ENCODE peak calls at places on chromosomes 5 and 9, in eight cellular contexts. S is MCF 10A; L is stimulated activated naive CD4-positive, alpha-beta T cell; T is NCI-H1417; D is endodermal cell; I is A549; E is tibial artery; A is HFFc6. N is an unnamed sample.

GRCh38 chr9:100222674-100223073 is 123.6 kb downstream of the INVS start:
- DNase-seq in S (peak; percentile 33), L (no peak), T (no peak), D (no peak), I (peak; percentile 46), E (no peak), A (peak; percentile 33), N (peak; percentile 10)

GRCh38 chr9:134666208-134666607 is 24.6 kb downstream of the COL5A1 start:
- DNase-seq in S (no peak), L (no peak), T (no peak), D (no peak), I (no peak), E (peak; percentile 41), A (no peak), N (no peak)

GRCh38 chr5:179599100-179599499 is 24.4 kb downstream of the HNRNPH1 start:
- DNase-seq in S (no peak), L (no peak), T (no peak), D (no peak), I (no peak), E (no peak), A (no peak), N (no peak)

GRCh38 chr9:90637626-90638025 is 5.0 kb downstream of the DIRAS2 start:
- DNase-seq in S (no peak), L (no peak), T (no peak), D (no peak), I (no peak), E (no peak), A (no peak), N (no peak)

GRCh38 chr5:55986931-55987330 is 7.8 kb downstream of the IL6ST start:
- DNase-seq in S (no peak), L (no peak), T (no peak), D (no peak), I (no peak), E (no peak), A (no peak), N (no peak)

GRCh38 chr5:130805601-130806000 is 359.5 kb downstream of the HINT1 start:
- DNase-seq in S (no peak), L (no peak), T (no peak), D (no peak), I (no peak), E (no peak), A (no peak), N (no peak)

GRCh38 chr5:68379275-68380026 is 163.9 kb downstream of the PIK3R1 start:
- DNase-seq in S (no peak), L (no peak), T (no peak), D (no peak), I (no peak), E (peak; percentile 82), A (no peak), N (no peak)

GRCh38 chr5:45695011-45695667 is 1.0 kb downstream of the HCN1 start:
- DNase-seq in S (no peak), L (no peak), T (no peak), D (peak; percentile 70), I (no peak), E (no peak), A (no peak), N (no peak)

GRCh38 chr5:81853005-81853357 is 102.1 kb upstream of the SSBP2 start:
- DNase-seq in S (no peak), L (no peak), T (peak; percentile 58), D (no peak), I (no peak), E (no peak), A (no peak), N (no peak)

GRCh38 chr9:93902780-93903655 is 52.1 kb downstream of the BARX1 start:
- DNase-seq in S (no peak), L (no peak), T (no peak), D (peak; percentile 61), I (no peak), E (peak; percentile 58), A (no peak), N (no peak)

GRCh38 chr5:10354048-10354872 is 765 bp downstream of the MARCHF6 start:
- DNase-seq in S (peak; percentile 46), L (peak; percentile 63), T (peak; percentile 48), D (peak; percentile 79), I (peak; percentile 74), E (no peak), A (no peak), N (peak; percentile 50)

GRCh38 chr5:138503487-138504270 is 38.4 kb downstream of the EGR1 start:
- DNase-seq in S (peak; percentile 86), L (no peak), T (peak; percentile 44), D (peak; percentile 81), I (peak; percentile 67), E (no peak), A (peak; percentile 59), N (peak; percentile 65)

GRCh38 chr5:139126711-139127111 is 71.5 kb downstream of the SIL1 start:
- DNase-seq in S (no peak), L (no peak), T (peak; percentile 22), D (no peak), I (no peak), E (no peak), A (no peak), N (no peak)

GRCh38 chr9:77507212-77507961 is 140.7 kb downstream of the GNA14 start:
- DNase-seq in S (no peak), L (no peak), T (no peak), D (no peak), I (no peak), E (no peak), A (no peak), N (no peak)

GRCh38 chr9:129291041-129291501 is 113.0 kb upstream of the IER5L start:
- DNase-seq in S (no peak), L (no peak), T (no peak), D (peak; percentile 45), I (no peak), E (peak; percentile 54), A (no peak), N (no peak)

GRCh38 chr9:72228282-72228681 is 79.0 kb downstream of the GDA start:
- DNase-seq in S (no peak), L (no peak), T (no peak), D (no peak), I (no peak), E (no peak), A (no peak), N (no peak)

GRCh38 chr5:147472669-147473131 is 37.2 kb downstream of the DPYSL3 start:
- DNase-seq in S (no peak), L (no peak), T (no peak), D (no peak), I (no peak), E (no peak), A (no peak), N (no peak)

GRCh38 chr9:133359420-133360175 is 3.2 kb downstream of the SURF2 start:
- DNase-seq in S (peak; percentile 23), L (no peak), T (no peak), D (peak; percentile 85), I (no peak), E (no peak), A (no peak), N (no peak)

GRCh38 chr9:76472925-76473324 is 13.9 kb downstream of the GCNT1 start:
- DNase-seq in S (no peak), L (no peak), T (peak; percentile 0), D (no peak), I (no peak), E (no peak), A (no peak), N (no peak)

GRCh38 chr9:89752154-89752553 is 147.3 kb downstream of the GADD45G start:
- DNase-seq in S (no peak), L (no peak), T (no peak), D (no peak), I (no peak), E (no peak), A (no peak), N (no peak)

GRCh38 chr5:173283318-173284288 is 44.6 kb downstream of the STC2 start:
- DNase-seq in S (peak; percentile 79), L (peak; percentile 48), T (peak; percentile 78), D (peak; percentile 95), I (peak; percentile 82), E (peak; percentile 70), A (peak; percentile 42), N (peak; percentile 89)

GRCh38 chr5:11851402-11851801 is 52.8 kb downstream of the CTNND2 start:
- DNase-seq in S (peak; percentile 84), L (no peak), T (no peak), D (no peak), I (no peak), E (no peak), A (no peak), N (no peak)

GRCh38 chr5:91419136-91419535 is 36.0 kb upstream of the ARRDC3 start:
- DNase-seq in S (no peak), L (no peak), T (no peak), D (no peak), I (no peak), E (no peak), A (no peak), N (no peak)

GRCh38 chr5:67621040-67621397 is 424.4 kb upstream of the CD180 start:
- DNase-seq in S (no peak), L (no peak), T (no peak), D (no peak), I (no peak), E (no peak), A (no peak), N (no peak)

GRCh38 chr5:178624626-178625546 is 2.0 kb downstream of the CLK4 start:
- DNase-seq in S (peak; percentile 31), L (no peak), T (no peak), D (peak; percentile 59), I (no peak), E (no peak), A (peak; percentile 61), N (no peak)

GRCh38 chr5:171571663-171572062 is 152.2 kb downstream of the FGF18 start:
- DNase-seq in S (peak; percentile 92), L (no peak), T (no peak), D (no peak), I (peak; percentile 25), E (no peak), A (peak; percentile 39), N (peak; percentile 72)

GRCh38 chr5:5891350-5891749 is 468.9 kb downstream of the ICE1 start:
- DNase-seq in S (peak; percentile 11), L (no peak), T (no peak), D (no peak), I (no peak), E (no peak), A (no peak), N (no peak)